ENCODE peak calls at places on chromosomes 11 and 22, in eight cellular contexts. B, N, V, A, D, T, Z and Q are unnamed samples.

GRCh38 chr11:116840224-116840745 is 2.9 kb upstream of the APOA1 start:
- DNase-seq in B (no peak), N (peak; percentile 36), V (peak; percentile 47), A (no peak), D (no peak), T (no peak), Z (no peak), Q (peak; percentile 52)

GRCh38 chr22:44392446-44392921 is 79.7 kb upstream of the SHISAL1 start:
- DNase-seq in B (peak; percentile 69), N (peak; percentile 11), V (no peak), A (no peak), D (no peak), T (peak; percentile 23), Z (peak; percentile 38), Q (peak; percentile 51)

GRCh38 chr11:69398529-69399492 is 82.7 kb upstream of the LINC01488 start:
- DNase-seq in B (no peak), N (peak; percentile 26), V (no peak), A (no peak), D (no peak), T (peak; percentile 55), Z (no peak), Q (peak; percentile 57)

GRCh38 chr22:40857309-40857851 is 432 bp downstream of the XPNPEP3 start:
- DNase-seq in B (no peak), N (no peak), V (no peak), A (no peak), D (no peak), T (no peak), Z (no peak), Q (no peak)

GRCh38 chr22:19559956-19560355 is 35.7 kb upstream of the CLDN5 start:
- DNase-seq in B (peak; percentile 78), N (no peak), V (no peak), A (no peak), D (no peak), T (no peak), Z (no peak), Q (no peak)

GRCh38 chr11:45092901-45093760 is 53.3 kb upstream of the PRDM11 start:
- DNase-seq in B (peak; percentile 62), N (peak; percentile 85), V (no peak), A (no peak), D (no peak), T (no peak), Z (no peak), Q (peak; percentile 79)

GRCh38 chr11:113477321-113477720 is 2.1 kb upstream of the DRD2 start:
- DNase-seq in B (no peak), N (no peak), V (no peak), A (no peak), D (no peak), T (no peak), Z (peak; percentile 56), Q (no peak)

GRCh38 chr22:20167643-20168322 is 16.9 kb upstream of the CCDC188 start:
- DNase-seq in B (no peak), N (no peak), V (no peak), A (no peak), D (no peak), T (no peak), Z (no peak), Q (no peak)

GRCh38 chr11:61499816-61500491 is 8.6 kb upstream of the LRRC10B start:
- DNase-seq in B (no peak), N (no peak), V (no peak), A (no peak), D (no peak), T (no peak), Z (no peak), Q (no peak)

GRCh38 chr11:119726150-119726553 is 2.8 kb downstream of the NECTIN1 start:
- DNase-seq in B (no peak), N (no peak), V (no peak), A (no peak), D (no peak), T (peak; percentile 42), Z (peak; percentile 67), Q (no peak)

GRCh38 chr11:22681281-22681812 is 14.9 kb downstream of the GAS2 start:
- DNase-seq in B (no peak), N (no peak), V (no peak), A (no peak), D (no peak), T (no peak), Z (no peak), Q (no peak)

GRCh38 chr11:98104249-98104648 is 916.5 kb upstream of the CNTN5 start:
- DNase-seq in B (no peak), N (no peak), V (no peak), A (no peak), D (no peak), T (no peak), Z (no peak), Q (no peak)

GRCh38 chr22:46122511-46122971 is 27.8 kb upstream of the PPARA start:
- DNase-seq in B (no peak), N (peak; percentile 46), V (peak; percentile 37), A (peak; percentile 74), D (peak; percentile 62), T (peak; percentile 81), Z (peak; percentile 90), Q (peak; percentile 93)

GRCh38 chr22:28229566-28230483 is 310.8 kb upstream of the PITPNB start:
- DNase-seq in B (no peak), N (peak; percentile 62), V (no peak), A (no peak), D (no peak), T (no peak), Z (no peak), Q (no peak)

DNA sequence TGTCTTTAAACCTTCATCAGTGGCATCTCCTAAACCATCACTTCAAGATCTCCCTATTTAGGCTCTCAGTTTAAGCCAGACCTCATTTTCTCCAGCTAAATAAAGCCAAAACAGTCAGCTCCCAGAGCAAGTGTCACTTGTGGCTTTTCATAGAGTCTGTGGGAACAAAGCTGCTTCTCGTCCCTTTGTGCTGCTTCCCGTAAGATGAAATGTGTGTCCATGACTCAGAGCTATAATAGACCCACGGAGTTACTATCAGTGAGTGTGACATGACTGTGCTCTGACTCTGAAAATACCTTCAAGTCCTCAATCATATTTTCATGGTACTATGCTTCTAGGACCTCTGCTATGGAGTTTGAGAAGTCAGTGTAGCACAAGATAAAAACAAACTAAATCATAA is 57.3 kb upstream of the SLN start:
- DNase-seq in B (no peak), N (peak; percentile 70), V (peak; percentile 7), A (no peak), D (no peak), T (no peak), Z (no peak), Q (no peak)
- TF ChIP-seq POLR2A in B (no peak), N (no peak), V (no peak), A (no peak), D (no peak), T (no peak), Z (no peak), Q (no peak)

GRCh38 chr11:72321381-72321996 is 77.5 kb upstream of the PHOX2A start:
- DNase-seq in B (no peak), N (peak; percentile 81), V (peak; percentile 9), A (no peak), D (peak; percentile 77), T (no peak), Z (no peak), Q (no peak)

GRCh38 chr11:72331761-72332160 is 87.8 kb upstream of the PHOX2A start:
- DNase-seq in B (no peak), N (no peak), V (no peak), A (no peak), D (no peak), T (no peak), Z (no peak), Q (no peak)

GRCh38 chr11:72328366-72329224 is 84.6 kb upstream of the PHOX2A start:
- DNase-seq in B (no peak), N (peak; percentile 42), V (no peak), A (no peak), D (no peak), T (no peak), Z (no peak), Q (no peak)

GRCh38 chr11:72330131-72330727 is 86.3 kb upstream of the PHOX2A start:
- DNase-seq in B (no peak), N (no peak), V (no peak), A (no peak), D (peak; percentile 7), T (no peak), Z (no peak), Q (no peak)

DNA sequence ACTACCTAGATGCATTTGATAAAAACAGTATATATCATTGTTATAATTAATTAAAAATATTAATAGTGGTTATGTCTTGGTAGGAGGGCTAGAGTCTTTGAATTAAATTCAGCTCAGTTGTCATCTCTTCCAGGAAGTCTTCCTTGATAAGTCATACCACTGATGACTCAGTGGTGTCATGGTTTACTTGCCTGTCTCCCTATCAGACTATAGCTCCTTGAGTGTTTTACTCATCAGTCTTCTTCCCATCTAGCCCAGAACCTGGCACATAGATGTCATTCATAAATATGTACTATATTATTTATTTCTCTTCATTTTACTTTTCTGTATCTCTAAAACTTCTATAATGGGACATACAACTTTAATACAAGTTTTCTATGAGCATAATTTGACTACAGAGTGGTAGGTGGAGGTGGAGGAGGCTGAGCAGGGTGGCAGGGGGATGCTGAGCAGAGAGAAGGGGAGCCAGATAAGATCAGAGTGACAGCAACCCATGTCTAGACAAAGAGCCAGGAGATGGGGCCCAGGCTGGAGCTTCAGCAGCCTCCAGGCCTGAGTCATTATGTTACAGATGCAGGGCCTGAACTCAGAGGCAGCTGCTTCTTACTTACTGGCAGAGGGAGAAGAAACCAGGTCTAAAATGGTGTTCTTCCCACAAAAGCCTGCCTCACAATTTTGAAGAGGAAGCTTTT is 82.3 kb upstream of the PHOX2A start:
- DNase-seq in B (no peak), N (peak; percentile 73), V (no peak), A (no peak), D (peak; percentile 21), T (no peak), Z (no peak), Q (no peak)
- TF ChIP-seq POLR2A in B (no peak), N (no peak), V (no peak), A (no peak), D (no peak), T (no peak), Z (no peak), Q (no peak)

GRCh38 chr11:32829157-32829679 is 509 bp upstream of the PRRG4 start:
- DNase-seq in B (no peak), N (no peak), V (no peak), A (no peak), D (no peak), T (no peak), Z (no peak), Q (no peak)
- TF ChIP-seq POLR2A in B (no peak), N (no peak), V (no peak), A (no peak), D (no peak), T (no peak), Z (no peak), Q (no peak)

GRCh38 chr11:32494629-32495028 is 59.3 kb upstream of the WT1 start:
- DNase-seq in B (no peak), N (no peak), V (no peak), A (no peak), D (no peak), T (no peak), Z (no peak), Q (no peak)

GRCh38 chr11:32500001-32500400 is 64.7 kb upstream of the WT1 start:
- DNase-seq in B (no peak), N (no peak), V (no peak), A (no peak), D (no peak), T (no peak), Z (no peak), Q (no peak)

DNA sequence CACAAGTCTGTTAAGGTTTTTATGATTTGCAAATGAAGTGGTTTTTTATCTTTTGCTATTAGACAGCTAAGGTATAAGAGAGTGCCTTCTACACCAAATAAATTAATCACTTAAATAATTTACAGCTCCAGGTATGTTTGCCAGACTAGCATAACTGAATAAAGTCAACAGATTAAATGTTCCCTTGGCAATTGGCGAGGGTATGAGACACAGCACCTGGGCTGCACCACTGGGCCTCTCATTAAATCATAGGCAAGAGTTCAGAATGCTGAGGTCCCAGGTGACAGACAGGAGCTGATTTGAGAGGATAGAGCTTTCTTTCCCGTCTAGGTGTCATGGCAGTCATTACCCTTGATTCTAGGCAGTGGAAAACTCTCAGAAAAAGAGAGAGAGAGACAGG is 62.6 kb upstream of the WT1 start:
- DNase-seq in B (no peak), N (no peak), V (no peak), A (no peak), D (no peak), T (no peak), Z (no peak), Q (no peak)
- TF ChIP-seq POLR2A in B (no peak), N (no peak), V (no peak), A (no peak), D (no peak), T (no peak), Z (no peak), Q (no peak)